ENCODE peak calls at places on chromosome 14, in six cellular contexts. One of them, this sample, is unnamed. For H3K4me1, the result is how much of the 10 kb centered on the place peaks cover.

GRCh38 chr14:60722836-60723217 is 1.3 kb downstream of the SIX4 start:
- DNase-seq in suprapubic skin: no peak
- DNase-seq in transverse colon: peak
- DNase-seq in esophagus muscularis mucosa: no peak
- DNase-seq in stomach: no peak
- DNase-seq in endothelial cell of umbilical vein: peak
- DNase-seq in this sample: no peak

GRCh38 chr14:105852378-105853088 is 326.1 kb downstream of the TMEM121 start:
- DNase-seq in suprapubic skin: peak
- DNase-seq in transverse colon: peak
- DNase-seq in esophagus muscularis mucosa: no peak
- DNase-seq in stomach: no peak
- DNase-seq in endothelial cell of umbilical vein: no peak
- DNase-seq in this sample: peak

GRCh38 chr14:99181804-99182520 is 90.0 kb downstream of the BCL11B start:
- DNase-seq in suprapubic skin: no peak
- DNase-seq in transverse colon: no peak
- DNase-seq in esophagus muscularis mucosa: no peak
- DNase-seq in stomach: no peak
- DNase-seq in endothelial cell of umbilical vein: no peak
- DNase-seq in this sample: no peak

GRCh38 chr14:29643415-29644206 is 284.0 kb downstream of the PRKD1 start:
- DNase-seq in suprapubic skin: no peak
- DNase-seq in transverse colon: no peak
- DNase-seq in esophagus muscularis mucosa: no peak
- DNase-seq in stomach: no peak
- DNase-seq in endothelial cell of umbilical vein: peak
- DNase-seq in this sample: no peak

GRCh38 chr14:86038401-86038985 is 508.5 kb downstream of the FLRT2 start:
- DNase-seq in suprapubic skin: no peak
- DNase-seq in transverse colon: peak
- DNase-seq in esophagus muscularis mucosa: no peak
- DNase-seq in stomach: peak
- DNase-seq in endothelial cell of umbilical vein: peak
- DNase-seq in this sample: peak

GRCh38 chr14:105059035-105059916 is 6.0 kb downstream of the GPR132 start:
- DNase-seq in suprapubic skin: no peak
- DNase-seq in transverse colon: no peak
- DNase-seq in esophagus muscularis mucosa: no peak
- DNase-seq in stomach: no peak
- DNase-seq in endothelial cell of umbilical vein: no peak
- DNase-seq in this sample: peak

GRCh38 chr14:77258566-77258965 is 12.4 kb downstream of the NGB start:
- DNase-seq in suprapubic skin: no peak
- DNase-seq in transverse colon: no peak
- DNase-seq in esophagus muscularis mucosa: no peak
- DNase-seq in stomach: no peak
- DNase-seq in endothelial cell of umbilical vein: no peak
- DNase-seq in this sample: no peak

GRCh38 chr14:74771409-74771808 is 8.3 kb downstream of the YLPM1 start:
- DNase-seq in suprapubic skin: no peak
- DNase-seq in transverse colon: no peak
- DNase-seq in esophagus muscularis mucosa: no peak
- DNase-seq in stomach: no peak
- DNase-seq in endothelial cell of umbilical vein: no peak
- DNase-seq in this sample: no peak

GRCh38 chr14:67371247-67372148 is 11.4 kb downstream of the EIF2S1 start:
- DNase-seq in suprapubic skin: no peak
- DNase-seq in transverse colon: no peak
- DNase-seq in esophagus muscularis mucosa: no peak
- DNase-seq in stomach: no peak
- DNase-seq in endothelial cell of umbilical vein: peak
- DNase-seq in this sample: no peak

GRCh38 chr14:67444395-67444794 is 32.4 kb upstream of the PLEK2 start:
- DNase-seq in suprapubic skin: no peak
- DNase-seq in transverse colon: no peak
- DNase-seq in esophagus muscularis mucosa: no peak
- DNase-seq in stomach: no peak
- DNase-seq in endothelial cell of umbilical vein: no peak
- DNase-seq in this sample: no peak

GRCh38 chr14:51521764-51522163 is 129.9 kb upstream of the FRMD6 start:
- DNase-seq in suprapubic skin: no peak
- DNase-seq in transverse colon: no peak
- DNase-seq in esophagus muscularis mucosa: no peak
- DNase-seq in stomach: no peak
- DNase-seq in endothelial cell of umbilical vein: no peak
- DNase-seq in this sample: no peak

GRCh38 chr14:100891051-100891450 is 12.5 kb downstream of the RTL1 start:
- DNase-seq in suprapubic skin: peak
- DNase-seq in transverse colon: peak
- DNase-seq in esophagus muscularis mucosa: no peak
- DNase-seq in stomach: peak
- DNase-seq in endothelial cell of umbilical vein: no peak
- DNase-seq in this sample: peak

GRCh38 chr14:101350021-101350420 is 211.3 kb upstream of the DIO3 start:
- DNase-seq in suprapubic skin: peak
- DNase-seq in transverse colon: no peak
- DNase-seq in esophagus muscularis mucosa: no peak
- DNase-seq in stomach: peak
- DNase-seq in endothelial cell of umbilical vein: no peak
- DNase-seq in this sample: no peak

GRCh38 chr14:99541677-99542470 is 60.7 kb downstream of the CCNK start:
- DNase-seq in suprapubic skin: no peak
- DNase-seq in transverse colon: no peak
- DNase-seq in esophagus muscularis mucosa: no peak
- DNase-seq in stomach: no peak
- DNase-seq in endothelial cell of umbilical vein: peak
- DNase-seq in this sample: no peak

GRCh38 chr14:74255281-74255680 is 16.0 kb downstream of the VSX2 start:
- DNase-seq in suprapubic skin: no peak
- DNase-seq in transverse colon: no peak
- DNase-seq in esophagus muscularis mucosa: no peak
- DNase-seq in stomach: no peak
- DNase-seq in endothelial cell of umbilical vein: no peak
- DNase-seq in this sample: no peak

GRCh38 chr14:75515631-75515999 is 6.7 kb upstream of the BATF start:
- DNase-seq in suprapubic skin: no peak
- DNase-seq in transverse colon: no peak
- DNase-seq in esophagus muscularis mucosa: peak
- DNase-seq in stomach: no peak
- DNase-seq in endothelial cell of umbilical vein: no peak
- DNase-seq in this sample: peak

GRCh38 chr14:34688470-34689206 is 25.8 kb downstream of the CFL2 start:
- DNase-seq in suprapubic skin: no peak
- DNase-seq in transverse colon: no peak
- DNase-seq in esophagus muscularis mucosa: no peak
- DNase-seq in stomach: no peak
- DNase-seq in endothelial cell of umbilical vein: no peak
- DNase-seq in this sample: no peak

GRCh38 chr14:58823309-58823708 is 185.5 kb downstream of the DACT1 start:
- DNase-seq in suprapubic skin: no peak
- DNase-seq in transverse colon: no peak
- DNase-seq in esophagus muscularis mucosa: no peak
- DNase-seq in stomach: no peak
- DNase-seq in endothelial cell of umbilical vein: no peak
- DNase-seq in this sample: no peak

GRCh38 chr14:58824796-58825195 is 187.0 kb downstream of the DACT1 start:
- DNase-seq in suprapubic skin: no peak
- DNase-seq in transverse colon: no peak
- DNase-seq in esophagus muscularis mucosa: no peak
- DNase-seq in stomach: no peak
- DNase-seq in endothelial cell of umbilical vein: no peak
- DNase-seq in this sample: no peak

GRCh38 chr14:58824106-58824505 is 186.3 kb downstream of the DACT1 start:
- DNase-seq in suprapubic skin: no peak
- DNase-seq in transverse colon: no peak
- DNase-seq in esophagus muscularis mucosa: no peak
- DNase-seq in stomach: no peak
- DNase-seq in endothelial cell of umbilical vein: no peak
- DNase-seq in this sample: no peak

GRCh38 chr14:58821421-58821820 is 183.7 kb downstream of the DACT1 start:
- DNase-seq in suprapubic skin: no peak
- DNase-seq in transverse colon: no peak
- DNase-seq in esophagus muscularis mucosa: no peak
- DNase-seq in stomach: no peak
- DNase-seq in endothelial cell of umbilical vein: no peak
- DNase-seq in this sample: no peak

GRCh38 chr14:58822856-58823255 is 185.1 kb downstream of the DACT1 start:
- DNase-seq in suprapubic skin: no peak
- DNase-seq in transverse colon: no peak
- DNase-seq in esophagus muscularis mucosa: no peak
- DNase-seq in stomach: no peak
- DNase-seq in endothelial cell of umbilical vein: no peak
- DNase-seq in this sample: no peak
- TF ChIP-seq POLR2AphosphoS5 in suprapubic skin: no peak
- TF ChIP-seq POLR2AphosphoS5 in transverse colon: no peak
- TF ChIP-seq POLR2AphosphoS5 in esophagus muscularis mucosa: no peak
- TF ChIP-seq POLR2AphosphoS5 in stomach: no peak
- TF ChIP-seq POLR2AphosphoS5 in endothelial cell of umbilical vein: no peak
- TF ChIP-seq POLR2AphosphoS5 in this sample: no peak

GRCh38 chr14:95485222-95485819 is 31.1 kb downstream of the SYNE3 start:
- DNase-seq in suprapubic skin: no peak
- DNase-seq in transverse colon: no peak
- DNase-seq in esophagus muscularis mucosa: no peak
- DNase-seq in stomach: no peak
- DNase-seq in endothelial cell of umbilical vein: no peak
- DNase-seq in this sample: no peak
- H3K4me1 ChIP-seq in suprapubic skin: half or more
- H3K4me1 ChIP-seq in transverse colon: half or more
- H3K4me1 ChIP-seq in esophagus muscularis mucosa: half or more
- H3K4me1 ChIP-seq in stomach: half or more
- H3K4me1 ChIP-seq in endothelial cell of umbilical vein: under half
- H3K4me1 ChIP-seq in this sample: half or more

GRCh38 chr14:54771411-54772027 is 131.1 kb downstream of the GCH1 start:
- DNase-seq in suprapubic skin: peak
- DNase-seq in transverse colon: no peak
- DNase-seq in esophagus muscularis mucosa: no peak
- DNase-seq in stomach: no peak
- DNase-seq in endothelial cell of umbilical vein: no peak
- DNase-seq in this sample: no peak

GRCh38 chr14:54774824-54775223 is 127.8 kb downstream of the GCH1 start:
- DNase-seq in suprapubic skin: no peak
- DNase-seq in transverse colon: no peak
- DNase-seq in esophagus muscularis mucosa: no peak
- DNase-seq in stomach: no peak
- DNase-seq in endothelial cell of umbilical vein: no peak
- DNase-seq in this sample: no peak

GRCh38 chr14:54772451-54772881 is 130.2 kb downstream of the GCH1 start:
- DNase-seq in suprapubic skin: no peak
- DNase-seq in transverse colon: no peak
- DNase-seq in esophagus muscularis mucosa: no peak
- DNase-seq in stomach: no peak
- DNase-seq in endothelial cell of umbilical vein: peak
- DNase-seq in this sample: no peak

GRCh38 chr14:54775486-54776100 is 127.0 kb downstream of the GCH1 start:
- DNase-seq in suprapubic skin: no peak
- DNase-seq in transverse colon: no peak
- DNase-seq in esophagus muscularis mucosa: no peak
- DNase-seq in stomach: no peak
- DNase-seq in endothelial cell of umbilical vein: no peak
- DNase-seq in this sample: no peak

DNA sequence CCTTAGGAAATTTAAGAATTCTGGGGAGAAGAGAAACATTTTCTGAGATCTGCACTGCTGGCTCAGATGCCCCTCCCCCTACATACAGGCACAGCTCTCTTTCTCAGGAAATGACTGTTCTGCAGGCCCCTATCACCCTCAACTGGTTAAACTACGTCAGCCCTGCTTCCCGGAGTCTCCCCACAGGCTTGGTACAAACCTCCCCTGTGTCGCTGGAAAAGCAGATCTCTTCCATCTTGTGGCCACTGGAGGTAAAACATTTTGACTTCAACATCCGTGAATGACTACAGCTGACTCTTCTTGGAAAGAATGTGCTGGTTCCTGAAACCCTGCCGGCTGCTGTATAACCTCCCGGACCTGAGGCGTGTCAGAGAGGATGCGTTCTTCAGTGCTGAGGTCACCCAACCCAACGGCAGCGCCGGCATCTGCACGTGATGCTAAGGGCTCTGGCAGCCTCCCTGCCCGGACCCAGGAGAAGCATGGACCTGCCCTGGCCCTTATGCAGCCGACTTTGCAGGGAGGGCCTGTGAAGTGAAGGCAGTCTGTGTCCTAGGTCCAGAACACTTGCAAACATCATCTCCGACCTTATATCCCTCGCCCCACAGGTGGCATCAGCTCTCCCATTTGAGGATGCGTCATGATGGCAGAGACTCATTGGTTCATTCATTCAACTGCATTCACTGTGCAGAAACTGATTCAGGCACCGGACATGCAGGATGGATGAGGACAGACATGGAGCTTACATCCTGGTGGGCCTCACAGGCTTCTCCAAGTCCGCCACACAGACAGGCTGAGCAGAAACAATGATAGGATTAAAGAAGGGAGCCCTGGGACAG is 129.2 kb downstream of the GCH1 start:
- DNase-seq in suprapubic skin: peak
- DNase-seq in transverse colon: peak
- DNase-seq in esophagus muscularis mucosa: peak
- DNase-seq in stomach: peak
- DNase-seq in endothelial cell of umbilical vein: peak
- DNase-seq in this sample: peak
- TF ChIP-seq POLR2AphosphoS5 in suprapubic skin: peak
- TF ChIP-seq POLR2AphosphoS5 in transverse colon: peak
- TF ChIP-seq POLR2AphosphoS5 in esophagus muscularis mucosa: peak
- TF ChIP-seq POLR2AphosphoS5 in stomach: peak
- TF ChIP-seq POLR2AphosphoS5 in endothelial cell of umbilical vein: peak
- TF ChIP-seq POLR2AphosphoS5 in this sample: peak

GRCh38 chr14:42965512-42965911 is 1358.8 kb downstream of the LRFN5 start:
- DNase-seq in suprapubic skin: no peak
- DNase-seq in transverse colon: no peak
- DNase-seq in esophagus muscularis mucosa: no peak
- DNase-seq in stomach: no peak
- DNase-seq in endothelial cell of umbilical vein: no peak
- DNase-seq in this sample: no peak
- H3K4me1 ChIP-seq in suprapubic skin: under half
- H3K4me1 ChIP-seq in transverse colon: under half
- H3K4me1 ChIP-seq in esophagus muscularis mucosa: under half
- H3K4me1 ChIP-seq in stomach: under half
- H3K4me1 ChIP-seq in endothelial cell of umbilical vein: under half
- H3K4me1 ChIP-seq in this sample: under half

GRCh38 chr14:65277027-65277426 is 135.5 kb upstream of the FUT8 start:
- DNase-seq in suprapubic skin: no peak
- DNase-seq in transverse colon: no peak
- DNase-seq in esophagus muscularis mucosa: no peak
- DNase-seq in stomach: no peak
- DNase-seq in endothelial cell of umbilical vein: no peak
- DNase-seq in this sample: no peak
- TF ChIP-seq POLR2AphosphoS5 in suprapubic skin: no peak
- TF ChIP-seq POLR2AphosphoS5 in transverse colon: no peak
- TF ChIP-seq POLR2AphosphoS5 in esophagus muscularis mucosa: no peak
- TF ChIP-seq POLR2AphosphoS5 in stomach: no peak
- TF ChIP-seq POLR2AphosphoS5 in endothelial cell of umbilical vein: no peak
- TF ChIP-seq POLR2AphosphoS5 in this sample: no peak

This sample was measured in spleen.